ENCODE peak calls at places on chromosomes 12 and 14, in six cellular contexts. B is MCF 10A; M is SW 1271; Z is activated CD8-positive, alpha-beta T cell treated with anti-CD3 and anti-CD28 coated beads, Interleukin-2, amount 10 ng/mL, durations not matched to agents 7 days and 5 days; I is activated CD4-positive, alpha-beta T cell treated with anti-CD3 and anti-CD28 coated beads, Interleukin-2, amount 50 U/mL, for 4 hours; R is astrocyte. C is an unnamed sample.

GRCh38 chr14:36556811-36557433 is 25.5 kb downstream of the NKX2-8 start:
- DNase-seq in B (peak), M (peak), Z (peak), I (no peak), R (no peak), C (peak)

GRCh38 chr12:39277416-39277815 is 165.5 kb downstream of the KIF21A start:
- DNase-seq in B (peak), M (no peak), Z (no peak), I (no peak), R (no peak), C (no peak)

GRCh38 chr12:68515793-68516192 is 94.9 kb upstream of the RAP1B start:
- DNase-seq in B (no peak), M (no peak), Z (no peak), I (no peak), R (no peak), C (no peak)

GRCh38 chr12:53798575-53798974 is 46.8 kb upstream of the CISTR start:
- DNase-seq in B (peak), M (no peak), Z (no peak), I (no peak), R (no peak), C (no peak)

GRCh38 chr14:76924363-76925151 is 98.3 kb downstream of the LRRC74A start:
- DNase-seq in B (no peak), M (no peak), Z (peak), I (peak), R (no peak), C (peak)

GRCh38 chr14:105818712-105819005 is 292.3 kb downstream of the TMEM121 start:
- DNase-seq in B (no peak), M (no peak), Z (no peak), I (no peak), R (no peak), C (no peak)

GRCh38 chr14:29584992-29585391 is 342.7 kb downstream of the PRKD1 start:
- DNase-seq in B (peak), M (no peak), Z (no peak), I (no peak), R (peak), C (no peak)

GRCh38 chr12:7907009-7907408 is 29.0 kb downstream of the SLC2A3 start:
- DNase-seq in B (peak), M (peak), Z (peak), I (no peak), R (peak), C (peak)

GRCh38 chr14:26775765-26776577 is 178.1 kb upstream of the NOVA1 start:
- DNase-seq in B (peak), M (peak), Z (no peak), I (no peak), R (peak), C (no peak)

GRCh38 chr14:58151264-58151700 is 731 bp downstream of the ARMH4 start:
- DNase-seq in B (no peak), M (no peak), Z (no peak), I (no peak), R (no peak), C (no peak)

GRCh38 chr12:56676851-56677601 is 11.1 kb downstream of the PTGES3 start:
- DNase-seq in B (no peak), M (no peak), Z (no peak), I (no peak), R (no peak), C (no peak)

GRCh38 chr14:61716956-61717355 is 21.6 kb downstream of the HIF1A start:
- DNase-seq in B (no peak), M (no peak), Z (no peak), I (no peak), R (no peak), C (no peak)

GRCh38 chr12:112833272-112833671 is 41.7 kb downstream of the RPH3A start:
- DNase-seq in B (no peak), M (no peak), Z (no peak), I (no peak), R (no peak), C (no peak)

C was measured in stimulated activated CD4-positive, alpha-beta T cell treated with anti-CD3 and anti-CD28 coated beads, Interleukin-4, amount 100 ng/mL, for 1 hour.